ENCODE peak calls at places on chromosomes 13 and 19, in five cellular contexts. M is body of pancreas, L is stomach, X is foreskin fibroblast, Z is epithelial cell of esophagus. C is an unnamed sample.
A peak's percentile ranks its signal among the peaks of the same experiment; 100 is the strongest.

GRCh38 chr13:44172411-44172810 is 201.2 kb upstream of the SERP2 start:
- DNase-seq in M (no peak), L (no peak), X (no peak), Z (no peak), C (no peak)

GRCh38 chr19:51339313-51339686 is 2.6 kb downstream of the VSIG10L start:
- DNase-seq in M (no peak), L (no peak), X (no peak), Z (no peak), C (no peak)

GRCh38 chr19:30941591-30941990 is 407.6 kb downstream of the TSHZ3 start:
- DNase-seq in M (no peak), L (no peak), X (no peak), Z (no peak), C (no peak)

GRCh38 chr19:48656840-48657474 is 11.0 kb upstream of the CA11 start:
- DNase-seq in M (peak; percentile 23), L (no peak), X (peak; percentile 93), Z (peak; percentile 95), C (no peak)

GRCh38 chr13:95505265-95505664 is 47.3 kb upstream of the CLDN10 start:
- DNase-seq in M (peak; percentile 43), L (no peak), X (no peak), Z (peak; percentile 61), C (no peak)

GRCh38 chr13:113584205-113584869 is at the start of gene TFDP1:
- DNase-seq in M (peak; percentile 79), L (peak; percentile 78), X (peak; percentile 86), Z (peak; percentile 83), C (peak; percentile 26)

GRCh38 chr19:9863759-9864158 is 28.6 kb downstream of the PIN1 start:
- DNase-seq in M (no peak), L (no peak), X (no peak), Z (no peak), C (peak; percentile 45)

GRCh38 chr13:96984061-96984508 is 10.2 kb downstream of the OXGR1 start:
- DNase-seq in M (peak; percentile 78), L (peak; percentile 78), X (no peak), Z (peak; percentile 90), C (no peak)

GRCh38 chr13:105050696-105051095 is 1484.8 kb downstream of the EFNB2 start:
- DNase-seq in M (no peak), L (no peak), X (peak; percentile 14), Z (no peak), C (no peak)

GRCh38 chr13:92901739-92902138 is 324.9 kb upstream of the GPC6 start:
- DNase-seq in M (no peak), L (no peak), X (no peak), Z (peak; percentile 19), C (no peak)

GRCh38 chr13:103772576-103772975 is 706.4 kb upstream of the SLC10A2 start:
- DNase-seq in M (no peak), L (no peak), X (no peak), Z (no peak), C (no peak)

GRCh38 chr13:113786262-113786841 is 27.3 kb downstream of the TMEM255B start:
- DNase-seq in M (no peak), L (peak; percentile 8), X (peak; percentile 60), Z (peak; percentile 45), C (no peak)

GRCh38 chr13:109567315-109567714 is 219.1 kb downstream of the IRS2 start:
- DNase-seq in M (no peak), L (no peak), X (peak; percentile 20), Z (no peak), C (no peak)

GRCh38 chr19:51810228-51810627 is 15.3 kb downstream of the FPR3 start:
- DNase-seq in M (no peak), L (no peak), X (no peak), Z (no peak), C (no peak)

GRCh38 chr13:100694722-100695644 is 20.4 kb upstream of the TMTC4 start:
- DNase-seq in M (peak; percentile 60), L (peak; percentile 53), X (peak; percentile 25), Z (peak; percentile 37), C (no peak)

GRCh38 chr13:99657848-99658265 is 156.6 kb downstream of the TM9SF2 start:
- DNase-seq in M (peak; percentile 52), L (peak; percentile 49), X (peak; percentile 9), Z (no peak), C (peak; percentile 73)

GRCh38 chr19:57558525-57558924 is 1.1 kb downstream of the ZNF550 start:
- DNase-seq in M (no peak), L (no peak), X (no peak), Z (peak; percentile 23), C (no peak)

GRCh38 chr19:45152504-45153338 is 8.1 kb downstream of the NKPD1 start:
- DNase-seq in M (peak; percentile 67), L (peak; percentile 58), X (peak; percentile 54), Z (peak; percentile 48), C (no peak)

GRCh38 chr13:106318941-106319411 is 216.5 kb downstream of the EFNB2 start:
- DNase-seq in M (no peak), L (no peak), X (peak; percentile 90), Z (peak; percentile 98), C (no peak)

GRCh38 chr13:41613984-41614581 is 156.7 kb downstream of the RGCC start:
- DNase-seq in M (peak; percentile 34), L (no peak), X (peak; percentile 91), Z (peak; percentile 39), C (no peak)

GRCh38 chr13:27913116-27913515 is 6.7 kb upstream of the PDX1 start:
- DNase-seq in M (no peak), L (no peak), X (no peak), Z (peak; percentile 51), C (no peak)

GRCh38 chr19:8697671-8698432 is 743 bp downstream of the ACTL9 start:
- DNase-seq in M (no peak), L (no peak), X (no peak), Z (no peak), C (no peak)

DNA sequence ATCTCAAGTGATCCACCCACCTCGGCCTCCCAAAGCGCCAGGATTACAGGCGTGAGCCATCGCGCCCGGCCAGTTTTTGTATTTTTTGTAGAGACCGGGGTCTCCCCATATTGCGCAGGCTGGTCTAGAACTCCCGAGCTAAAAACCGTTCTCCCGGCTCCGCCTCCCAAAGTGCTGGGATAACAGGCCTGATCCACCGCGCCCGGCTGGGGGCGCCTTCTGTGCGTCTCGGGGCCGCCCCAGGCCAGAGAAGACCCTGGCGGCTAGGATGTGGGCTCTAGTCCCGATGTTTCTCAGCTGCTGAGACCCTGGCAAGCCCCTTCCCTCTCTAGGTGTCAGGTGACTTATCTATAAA is 3.6 kb downstream of the ARHGAP45 start:
- DNase-seq in M (no peak), L (no peak), X (no peak), Z (no peak), C (no peak)
- H3K4me3 ChIP-seq in M (no peak overlapping the region), L (no peak overlapping the region), X (no peak overlapping the region), Z (no peak overlapping the region), C (no peak overlapping the region)

GRCh38 chr19:14054721-14055120 is 7.2 kb downstream of the PALM3 start:
- DNase-seq in M (no peak), L (no peak), X (no peak), Z (no peak), C (no peak)

GRCh38 chr19:14056069-14056666 is 5.7 kb downstream of the PALM3 start:
- DNase-seq in M (no peak), L (no peak), X (no peak), Z (no peak), C (no peak)

GRCh38 chr19:14055396-14055795 is 6.5 kb downstream of the PALM3 start:
- DNase-seq in M (no peak), L (no peak), X (no peak), Z (no peak), C (no peak)

GRCh38 chr19:14058182-14059092 is 3.4 kb downstream of the PALM3 start:
- DNase-seq in M (no peak), L (no peak), X (no peak), Z (no peak), C (no peak)

DNA sequence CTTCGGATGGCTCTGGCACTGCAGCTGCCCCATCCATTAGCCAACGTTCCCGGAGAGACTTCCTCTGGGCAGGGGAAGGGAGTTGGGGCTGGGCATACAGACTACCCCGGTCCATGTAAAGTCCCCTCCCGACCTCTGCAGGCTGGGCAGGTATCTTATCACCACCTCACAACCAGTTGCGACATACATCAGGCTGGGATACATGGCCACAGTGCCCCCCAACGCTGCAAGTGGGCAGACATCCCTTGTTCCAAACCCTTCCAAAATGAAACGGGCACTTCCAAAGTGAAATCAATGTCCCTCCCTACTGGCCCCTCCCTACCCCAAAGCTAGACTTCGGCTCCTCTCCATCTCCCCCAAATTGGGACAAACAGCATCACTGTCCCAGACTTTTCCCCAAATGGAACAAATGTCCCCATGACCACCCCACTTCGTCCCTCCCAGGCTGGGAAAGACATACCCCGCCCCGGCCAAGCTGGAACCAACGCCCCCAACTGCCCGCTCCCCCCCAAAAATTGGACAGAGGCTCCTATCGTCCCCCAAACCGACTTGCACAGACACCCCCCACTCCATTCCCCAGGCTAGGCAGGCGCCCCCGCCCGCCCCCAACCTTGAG is 5.0 kb downstream of the PALM3 start:
- DNase-seq in M (no peak), L (no peak), X (no peak), Z (no peak), C (no peak)
- H3K4me3 ChIP-seq in M (no peak overlapping the region), L (peak overlapping the region; percentile 40), X (peak overlapping the region; percentile 46), Z (no peak overlapping the region), C (no peak overlapping the region)

GRCh38 chr19:38845374-38846024 is 4.3 kb downstream of the HNRNPL start:
- DNase-seq in M (no peak), L (no peak), X (no peak), Z (no peak), C (no peak)
- H3K4me3 ChIP-seq in M (no peak overlapping the region), L (no peak overlapping the region), X (no peak overlapping the region), Z (no peak overlapping the region), C (no peak overlapping the region)

GRCh38 chr19:55656552-55656951 is 1.7 kb downstream of the U2AF2 start:
- DNase-seq in M (no peak), L (no peak), X (no peak), Z (no peak), C (no peak)
- H3K4me3 ChIP-seq in M (no peak overlapping the region), L (peak overlapping the region; percentile 75), X (peak overlapping the region; percentile 94), Z (peak overlapping the region; percentile 86), C (peak overlapping the region; percentile 68)

DNA sequence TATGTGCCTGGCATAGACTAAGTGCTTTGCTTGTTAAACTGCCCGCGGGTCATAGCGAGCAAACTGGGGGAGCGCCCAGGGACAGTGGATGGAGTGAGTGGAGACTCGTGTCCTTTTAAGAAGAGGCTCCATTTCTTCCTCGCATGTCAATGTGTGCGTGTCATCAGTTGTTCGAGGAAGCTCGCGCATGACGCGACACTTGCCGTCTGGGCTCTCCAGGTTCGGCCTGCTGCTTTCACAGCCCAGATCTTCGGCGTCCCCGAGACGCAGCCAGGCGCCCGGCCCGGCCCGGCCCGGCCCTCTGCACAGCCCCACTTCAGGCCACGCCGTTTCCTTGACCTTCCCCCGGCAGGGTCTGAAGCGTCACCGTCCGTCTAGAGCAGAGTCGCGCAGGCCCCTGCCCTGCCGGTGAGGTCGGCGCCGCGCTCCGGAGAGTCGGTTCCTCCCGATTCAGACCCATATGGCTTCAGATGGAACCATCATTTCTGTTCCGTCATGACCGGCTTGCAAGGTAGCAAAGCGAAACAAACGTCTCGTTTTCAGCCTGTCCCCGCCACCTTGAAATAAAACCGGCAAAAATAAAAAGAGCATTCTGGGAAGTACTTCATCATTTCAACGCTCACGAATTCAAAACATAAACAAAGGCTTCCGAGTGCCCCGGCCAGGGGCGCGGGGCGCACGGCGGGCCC is 604 bp upstream of the ARHGEF7 start:
- DNase-seq in M (peak; percentile 40), L (no peak), X (peak; percentile 60), Z (peak; percentile 61), C (no peak)
- H3K4me3 ChIP-seq in M (peak overlapping the region; percentile 18), L (peak overlapping the region; percentile 53), X (peak overlapping the region; percentile 65), Z (peak overlapping the region; percentile 44), C (peak overlapping the region; percentile 67)

GRCh38 chr19:38268539-38268938 is 4.2 kb downstream of the SPINT2 start:
- DNase-seq in M (peak; percentile 58), L (no peak), X (no peak), Z (peak; percentile 40), C (no peak)
- H3K4me3 ChIP-seq in M (no peak overlapping the region), L (no peak overlapping the region), X (no peak overlapping the region), Z (peak overlapping the region; percentile 99), C (no peak overlapping the region)